ENCODE peak calls at places on chromosomes 16 and 17, in nine cellular contexts. One of them, this sample, is unnamed.

GRCh38 chr16:1614226-1615102 is 2.3 kb downstream of the CRAMP1 start:
- DNase-seq in tibial nerve: no peak
- DNase-seq in GM12865: peak; percentile 42
- DNase-seq in esophagus squamous epithelium: no peak
- DNase-seq in cardiac fibroblast: peak; percentile 44
- DNase-seq in A549: peak; percentile 58
- DNase-seq in choroid plexus epithelial cell: peak; percentile 40
- DNase-seq in upper lobe of right lung: no peak
- DNase-seq in ovary: no peak
- DNase-seq in this sample: peak; percentile 46

GRCh38 chr17:19347323-19348080 is 15.0 kb downstream of the B9D1 start:
- DNase-seq in tibial nerve: no peak
- DNase-seq in GM12865: no peak
- DNase-seq in esophagus squamous epithelium: no peak
- DNase-seq in cardiac fibroblast: no peak
- DNase-seq in A549: no peak
- DNase-seq in choroid plexus epithelial cell: no peak
- DNase-seq in upper lobe of right lung: peak; percentile 52
- DNase-seq in ovary: no peak
- DNase-seq in this sample: no peak

GRCh38 chr17:31900877-31901276 is 631 bp downstream of the UTP6 start:
- DNase-seq in tibial nerve: no peak
- DNase-seq in GM12865: peak; percentile 22
- DNase-seq in esophagus squamous epithelium: no peak
- DNase-seq in cardiac fibroblast: peak; percentile 29
- DNase-seq in A549: peak; percentile 41
- DNase-seq in choroid plexus epithelial cell: peak; percentile 58
- DNase-seq in upper lobe of right lung: no peak
- DNase-seq in ovary: no peak
- DNase-seq in this sample: peak; percentile 30

GRCh38 chr16:87210949-87211348 is 106.2 kb downstream of the C16orf95 start:
- DNase-seq in tibial nerve: no peak
- DNase-seq in GM12865: no peak
- DNase-seq in esophagus squamous epithelium: no peak
- DNase-seq in cardiac fibroblast: peak; percentile 80
- DNase-seq in A549: no peak
- DNase-seq in choroid plexus epithelial cell: peak; percentile 34
- DNase-seq in upper lobe of right lung: no peak
- DNase-seq in ovary: no peak
- DNase-seq in this sample: peak; percentile 68

GRCh38 chr17:2703606-2704005 is 8.0 kb downstream of the CLUH start:
- DNase-seq in tibial nerve: no peak
- DNase-seq in GM12865: no peak
- DNase-seq in esophagus squamous epithelium: no peak
- DNase-seq in cardiac fibroblast: no peak
- DNase-seq in A549: no peak
- DNase-seq in choroid plexus epithelial cell: no peak
- DNase-seq in upper lobe of right lung: peak; percentile 51
- DNase-seq in ovary: no peak
- DNase-seq in this sample: no peak

GRCh38 chr16:52573365-52574104 is 26.6 kb upstream of the TOX3 start:
- DNase-seq in tibial nerve: no peak
- DNase-seq in GM12865: no peak
- DNase-seq in esophagus squamous epithelium: no peak
- DNase-seq in cardiac fibroblast: no peak
- DNase-seq in A549: peak; percentile 41
- DNase-seq in choroid plexus epithelial cell: no peak
- DNase-seq in upper lobe of right lung: no peak
- DNase-seq in ovary: no peak
- DNase-seq in this sample: no peak

GRCh38 chr17:9274119-9274445 is 252.8 kb downstream of the NTN1 start:
- DNase-seq in tibial nerve: no peak
- DNase-seq in GM12865: no peak
- DNase-seq in esophagus squamous epithelium: no peak
- DNase-seq in cardiac fibroblast: no peak
- DNase-seq in A549: no peak
- DNase-seq in choroid plexus epithelial cell: no peak
- DNase-seq in upper lobe of right lung: no peak
- DNase-seq in ovary: no peak
- DNase-seq in this sample: no peak

GRCh38 chr17:38725066-38725465 is 5.1 kb upstream of the CISD3 start:
- DNase-seq in tibial nerve: no peak
- DNase-seq in GM12865: no peak
- DNase-seq in esophagus squamous epithelium: no peak
- DNase-seq in cardiac fibroblast: no peak
- DNase-seq in A549: no peak
- DNase-seq in choroid plexus epithelial cell: no peak
- DNase-seq in upper lobe of right lung: no peak
- DNase-seq in ovary: no peak
- DNase-seq in this sample: no peak

GRCh38 chr17:80145076-80146075 is 1.6 kb downstream of the EIF4A3 start:
- DNase-seq in tibial nerve: no peak
- DNase-seq in GM12865: peak; percentile 26
- DNase-seq in esophagus squamous epithelium: no peak
- DNase-seq in cardiac fibroblast: no peak
- DNase-seq in A549: no peak
- DNase-seq in choroid plexus epithelial cell: no peak
- DNase-seq in upper lobe of right lung: no peak
- DNase-seq in ovary: no peak
- DNase-seq in this sample: no peak

GRCh38 chr17:43373343-43373742 is 25.4 kb upstream of the ARL4D start:
- DNase-seq in tibial nerve: no peak
- DNase-seq in GM12865: no peak
- DNase-seq in esophagus squamous epithelium: no peak
- DNase-seq in cardiac fibroblast: no peak
- DNase-seq in A549: no peak
- DNase-seq in choroid plexus epithelial cell: no peak
- DNase-seq in upper lobe of right lung: no peak
- DNase-seq in ovary: no peak
- DNase-seq in this sample: no peak

GRCh38 chr17:46129302-46129701 is 63.9 kb downstream of the KANSL1 start:
- DNase-seq in tibial nerve: no peak
- DNase-seq in GM12865: no peak
- DNase-seq in esophagus squamous epithelium: no peak
- DNase-seq in cardiac fibroblast: no peak
- DNase-seq in A549: no peak
- DNase-seq in choroid plexus epithelial cell: no peak
- DNase-seq in upper lobe of right lung: no peak
- DNase-seq in ovary: no peak
- DNase-seq in this sample: no peak

GRCh38 chr17:13074026-13074425 is 56.2 kb upstream of the ELAC2 start:
- DNase-seq in tibial nerve: no peak
- DNase-seq in GM12865: peak; percentile 3
- DNase-seq in esophagus squamous epithelium: no peak
- DNase-seq in cardiac fibroblast: peak; percentile 87
- DNase-seq in A549: no peak
- DNase-seq in choroid plexus epithelial cell: peak; percentile 19
- DNase-seq in upper lobe of right lung: no peak
- DNase-seq in ovary: no peak
- DNase-seq in this sample: peak; percentile 14

GRCh38 chr17:46139365-46140210 is 53.6 kb downstream of the KANSL1 start:
- DNase-seq in tibial nerve: no peak
- DNase-seq in GM12865: peak; percentile 41
- DNase-seq in esophagus squamous epithelium: no peak
- DNase-seq in cardiac fibroblast: no peak
- DNase-seq in A549: no peak
- DNase-seq in choroid plexus epithelial cell: no peak
- DNase-seq in upper lobe of right lung: no peak
- DNase-seq in ovary: no peak
- DNase-seq in this sample: no peak

GRCh38 chr17:4598776-4599504 is 14.6 kb downstream of the SMTNL2 start:
- DNase-seq in tibial nerve: no peak
- DNase-seq in GM12865: no peak
- DNase-seq in esophagus squamous epithelium: no peak
- DNase-seq in cardiac fibroblast: no peak
- DNase-seq in A549: no peak
- DNase-seq in choroid plexus epithelial cell: peak; percentile 71
- DNase-seq in upper lobe of right lung: no peak
- DNase-seq in ovary: peak; percentile 86
- DNase-seq in this sample: peak; percentile 66

GRCh38 chr16:46573008-46573833 is 48.0 kb downstream of the SHCBP1 start:
- DNase-seq in tibial nerve: no peak
- DNase-seq in GM12865: peak; percentile 16
- DNase-seq in esophagus squamous epithelium: no peak
- DNase-seq in cardiac fibroblast: peak; percentile 51
- DNase-seq in A549: peak; percentile 12
- DNase-seq in choroid plexus epithelial cell: peak; percentile 48
- DNase-seq in upper lobe of right lung: no peak
- DNase-seq in ovary: no peak
- DNase-seq in this sample: peak; percentile 5

GRCh38 chr17:66790476-66791061 is 44.3 kb upstream of the CACNG5 start:
- DNase-seq in tibial nerve: no peak
- DNase-seq in GM12865: no peak
- DNase-seq in esophagus squamous epithelium: no peak
- DNase-seq in cardiac fibroblast: no peak
- DNase-seq in A549: no peak
- DNase-seq in choroid plexus epithelial cell: peak; percentile 9
- DNase-seq in upper lobe of right lung: no peak
- DNase-seq in ovary: no peak
- DNase-seq in this sample: no peak

GRCh38 chr17:66789961-66790421 is 44.9 kb upstream of the CACNG5 start:
- DNase-seq in tibial nerve: no peak
- DNase-seq in GM12865: no peak
- DNase-seq in esophagus squamous epithelium: no peak
- DNase-seq in cardiac fibroblast: no peak
- DNase-seq in A549: no peak
- DNase-seq in choroid plexus epithelial cell: no peak
- DNase-seq in upper lobe of right lung: no peak
- DNase-seq in ovary: no peak
- DNase-seq in this sample: no peak

GRCh38 chr17:66791337-66791736 is 43.6 kb upstream of the CACNG5 start:
- DNase-seq in tibial nerve: no peak
- DNase-seq in GM12865: no peak
- DNase-seq in esophagus squamous epithelium: no peak
- DNase-seq in cardiac fibroblast: no peak
- DNase-seq in A549: no peak
- DNase-seq in choroid plexus epithelial cell: no peak
- DNase-seq in upper lobe of right lung: no peak
- DNase-seq in ovary: no peak
- DNase-seq in this sample: no peak

GRCh38 chr17:66787914-66788313 is 47.0 kb upstream of the CACNG5 start:
- DNase-seq in tibial nerve: no peak
- DNase-seq in GM12865: no peak
- DNase-seq in esophagus squamous epithelium: no peak
- DNase-seq in cardiac fibroblast: no peak
- DNase-seq in A549: no peak
- DNase-seq in choroid plexus epithelial cell: no peak
- DNase-seq in upper lobe of right lung: no peak
- DNase-seq in ovary: no peak
- DNase-seq in this sample: no peak

GRCh38 chr17:66789093-66789492 is 45.8 kb upstream of the CACNG5 start:
- DNase-seq in tibial nerve: no peak
- DNase-seq in GM12865: no peak
- DNase-seq in esophagus squamous epithelium: no peak
- DNase-seq in cardiac fibroblast: no peak
- DNase-seq in A549: no peak
- DNase-seq in choroid plexus epithelial cell: no peak
- DNase-seq in upper lobe of right lung: no peak
- DNase-seq in ovary: no peak
- DNase-seq in this sample: no peak
- TF ChIP-seq CTCF in tibial nerve: no peak
- TF ChIP-seq CTCF in GM12865: no peak
- TF ChIP-seq CTCF in esophagus squamous epithelium: no peak
- TF ChIP-seq CTCF in cardiac fibroblast: no peak
- TF ChIP-seq CTCF in A549: no peak
- TF ChIP-seq CTCF in choroid plexus epithelial cell: no peak
- TF ChIP-seq CTCF in upper lobe of right lung: no peak
- TF ChIP-seq CTCF in ovary: no peak
- TF ChIP-seq CTCF in this sample: no peak

GRCh38 chr17:66727634-66728570 is 107.0 kb upstream of the CACNG5 start:
- DNase-seq in tibial nerve: peak; percentile 26
- DNase-seq in GM12865: peak; percentile 79
- DNase-seq in esophagus squamous epithelium: no peak
- DNase-seq in cardiac fibroblast: peak; percentile 61
- DNase-seq in A549: peak; percentile 72
- DNase-seq in choroid plexus epithelial cell: peak; percentile 80
- DNase-seq in upper lobe of right lung: peak; percentile 76
- DNase-seq in ovary: peak; percentile 45
- DNase-seq in this sample: peak; percentile 65
- H3K4me3 ChIP-seq in tibial nerve: no peak overlapping the region
- H3K4me3 ChIP-seq in GM12865: no peak overlapping the region
- H3K4me3 ChIP-seq in esophagus squamous epithelium: no peak overlapping the region
- H3K4me3 ChIP-seq in cardiac fibroblast: no peak overlapping the region
- H3K4me3 ChIP-seq in A549: no peak overlapping the region
- H3K4me3 ChIP-seq in choroid plexus epithelial cell: no peak overlapping the region
- H3K4me3 ChIP-seq in upper lobe of right lung: no peak overlapping the region
- H3K4me3 ChIP-seq in ovary: no peak overlapping the region
- H3K4me3 ChIP-seq in this sample: no peak overlapping the region

GRCh38 chr17:36036240-36036639 is 18.5 kb upstream of the CCL23 start:
- DNase-seq in tibial nerve: no peak
- DNase-seq in GM12865: no peak
- DNase-seq in esophagus squamous epithelium: no peak
- DNase-seq in cardiac fibroblast: no peak
- DNase-seq in A549: no peak
- DNase-seq in choroid plexus epithelial cell: no peak
- DNase-seq in upper lobe of right lung: no peak
- DNase-seq in ovary: no peak
- DNase-seq in this sample: no peak
- TF ChIP-seq CTCF in tibial nerve: no peak
- TF ChIP-seq CTCF in GM12865: no peak
- TF ChIP-seq CTCF in esophagus squamous epithelium: no peak
- TF ChIP-seq CTCF in cardiac fibroblast: no peak
- TF ChIP-seq CTCF in A549: no peak
- TF ChIP-seq CTCF in choroid plexus epithelial cell: no peak
- TF ChIP-seq CTCF in upper lobe of right lung: no peak
- TF ChIP-seq CTCF in ovary: no peak
- TF ChIP-seq CTCF in this sample: no peak

GRCh38 chr17:6641374-6641818 is 536 bp downstream of the TXNDC17 start:
- DNase-seq in tibial nerve: no peak
- DNase-seq in GM12865: no peak
- DNase-seq in esophagus squamous epithelium: no peak
- DNase-seq in cardiac fibroblast: no peak
- DNase-seq in A549: no peak
- DNase-seq in choroid plexus epithelial cell: peak; percentile 36
- DNase-seq in upper lobe of right lung: no peak
- DNase-seq in ovary: no peak
- DNase-seq in this sample: no peak

GRCh38 chr17:6640536-6641373 is at the start of the genes KIAA0753 and TXNDC17:
- DNase-seq in tibial nerve: peak; percentile 78
- DNase-seq in GM12865: peak; percentile 97
- DNase-seq in esophagus squamous epithelium: peak; percentile 51
- DNase-seq in cardiac fibroblast: peak; percentile 92
- DNase-seq in A549: peak; percentile 85
- DNase-seq in choroid plexus epithelial cell: peak; percentile 90
- DNase-seq in upper lobe of right lung: peak; percentile 97
- DNase-seq in ovary: peak; percentile 87
- DNase-seq in this sample: peak; percentile 93

GRCh38 chr17:6638046-6638908 is 2.2 kb downstream of the KIAA0753 start:
- DNase-seq in tibial nerve: no peak
- DNase-seq in GM12865: no peak
- DNase-seq in esophagus squamous epithelium: no peak
- DNase-seq in cardiac fibroblast: no peak
- DNase-seq in A549: no peak
- DNase-seq in choroid plexus epithelial cell: no peak
- DNase-seq in upper lobe of right lung: no peak
- DNase-seq in ovary: no peak
- DNase-seq in this sample: no peak

GRCh38 chr17:6639014-6639650 is 1.4 kb downstream of the KIAA0753 start:
- DNase-seq in tibial nerve: no peak
- DNase-seq in GM12865: no peak
- DNase-seq in esophagus squamous epithelium: no peak
- DNase-seq in cardiac fibroblast: no peak
- DNase-seq in A549: no peak
- DNase-seq in choroid plexus epithelial cell: no peak
- DNase-seq in upper lobe of right lung: no peak
- DNase-seq in ovary: no peak
- DNase-seq in this sample: no peak

GRCh38 chr17:6639651-6640535 is 618 bp downstream of the KIAA0753 start:
- DNase-seq in tibial nerve: no peak
- DNase-seq in GM12865: peak; percentile 46
- DNase-seq in esophagus squamous epithelium: no peak
- DNase-seq in cardiac fibroblast: peak; percentile 51
- DNase-seq in A549: no peak
- DNase-seq in choroid plexus epithelial cell: peak; percentile 57
- DNase-seq in upper lobe of right lung: peak; percentile 82
- DNase-seq in ovary: peak; percentile 33
- DNase-seq in this sample: peak; percentile 45
- H3K4me3 ChIP-seq in tibial nerve: peak overlapping the region; percentile 46
- H3K4me3 ChIP-seq in GM12865: peak overlapping the region; percentile 96
- H3K4me3 ChIP-seq in esophagus squamous epithelium: peak overlapping the region; percentile 94
- H3K4me3 ChIP-seq in cardiac fibroblast: peak overlapping the region; percentile 99
- H3K4me3 ChIP-seq in A549: peak overlapping the region; percentile 81
- H3K4me3 ChIP-seq in choroid plexus epithelial cell: peak overlapping the region; percentile 76
- H3K4me3 ChIP-seq in upper lobe of right lung: peak overlapping the region; percentile 99
- H3K4me3 ChIP-seq in ovary: peak overlapping the region; percentile 76
- H3K4me3 ChIP-seq in this sample: peak overlapping the region; percentile 96